ENCODE peak calls at places on chromosomes 12 and 14, in four cellular contexts. A, V, Q and R are unnamed samples.

GRCh38 chr12:80269953-80270552 is 170.7 kb downstream of the OTOGL start:
- DNase-seq in A (peak), V (no peak), Q (peak), R (no peak)

GRCh38 chr14:53450871-53451270 is 297.7 kb upstream of the DDHD1 start:
- DNase-seq in A (peak), V (peak), Q (no peak), R (no peak)

GRCh38 chr12:88185988-88186387 is 43.9 kb downstream of the TMTC3 start:
- DNase-seq in A (peak), V (no peak), Q (peak), R (no peak)

GRCh38 chr12:84508325-84508861 is 404.2 kb downstream of the SLC6A15 start:
- DNase-seq in A (peak), V (no peak), Q (peak), R (no peak)

GRCh38 chr12:13727707-13728147 is 253.7 kb downstream of the GRIN2B start:
- DNase-seq in A (peak), V (no peak), Q (no peak), R (no peak)

GRCh38 chr14:67268456-67269115 is 27.4 kb downstream of the PALS1 start:
- DNase-seq in A (no peak), V (no peak), Q (no peak), R (no peak)

GRCh38 chr12:104656921-104657320 is 200.2 kb downstream of the CHST11 start:
- DNase-seq in A (no peak), V (no peak), Q (no peak), R (no peak)

GRCh38 chr14:59283380-59283779 is 94.9 kb downstream of the DAAM1 start:
- DNase-seq in A (no peak), V (no peak), Q (no peak), R (no peak)

GRCh38 chr12:128992550-128992949 is 139.3 kb downstream of the GLT1D1 start:
- DNase-seq in A (no peak), V (no peak), Q (no peak), R (no peak)

GRCh38 chr12:27635349-27635972 is 60.8 kb upstream of the REP15 start:
- DNase-seq in A (peak), V (no peak), Q (peak), R (no peak)

GRCh38 chr12:113996026-113996425 is 29.9 kb upstream of the RBM19 start:
- DNase-seq in A (no peak), V (no peak), Q (no peak), R (no peak)

GRCh38 chr12:120534703-120535655 is 823 bp downstream of the RNF10 start:
- DNase-seq in A (peak), V (peak), Q (peak), R (no peak)

GRCh38 chr12:2997989-2998670 is 38.9 kb downstream of the TEAD4 start:
- DNase-seq in A (no peak), V (no peak), Q (no peak), R (no peak)

GRCh38 chr14:95515523-95516517 is 630 bp downstream of the SYNE3 start:
- DNase-seq in A (peak), V (peak), Q (peak), R (peak)

GRCh38 chr14:94138256-94138655 is 8.9 kb upstream of the IFI27L2 start:
- DNase-seq in A (no peak), V (no peak), Q (no peak), R (no peak)

GRCh38 chr12:12022306-12022931 is 48.3 kb upstream of the BCL2L14 start:
- DNase-seq in A (no peak), V (no peak), Q (no peak), R (no peak)

GRCh38 chr12:90311561-90311960 is 602.9 kb upstream of the ATP2B1 start:
- DNase-seq in A (no peak), V (no peak), Q (no peak), R (no peak)

GRCh38 chr12:109752117-109753053 is 38.8 kb downstream of the FAM222A start:
- DNase-seq in A (no peak), V (no peak), Q (no peak), R (no peak)

GRCh38 chr12:114476159-114476558 is 70.2 kb upstream of the TBX5 start:
- DNase-seq in A (peak), V (no peak), Q (no peak), R (no peak)

GRCh38 chr14:103549361-103550311 is 12.8 kb downstream of the BAG5 start:
- DNase-seq in A (no peak), V (no peak), Q (no peak), R (no peak)

GRCh38 chr14:74801396-74801795 is 38.3 kb downstream of the YLPM1 start:
- DNase-seq in A (no peak), V (no peak), Q (no peak), R (no peak)

GRCh38 chr12:57229041-57229633 is 374 bp upstream of the SHMT2 start:
- DNase-seq in A (no peak), V (no peak), Q (peak), R (no peak)

GRCh38 chr14:34593740-34594375 is 36.1 kb downstream of the SNX6 start:
- DNase-seq in A (no peak), V (no peak), Q (no peak), R (no peak)

GRCh38 chr14:77014004-77014604 is 14.4 kb downstream of the IRF2BPL start:
- DNase-seq in A (no peak), V (no peak), Q (no peak), R (no peak)

GRCh38 chr12:91493308-91493707 is 310.7 kb upstream of the DCN start:
- DNase-seq in A (no peak), V (no peak), Q (no peak), R (no peak)

GRCh38 chr12:50101663-50102062 is 2.1 kb upstream of the GPD1 start:
- DNase-seq in A (peak), V (no peak), Q (no peak), R (no peak)

GRCh38 chr12:52006726-52007157 is at the start of gene TAMALIN:
- DNase-seq in A (no peak), V (peak), Q (no peak), R (no peak)

GRCh38 chr12:108517288-108518100 is 2.4 kb downstream of the FICD start:
- DNase-seq in A (no peak), V (no peak), Q (no peak), R (no peak)

GRCh38 chr12:108518101-108518715 is 3.1 kb downstream of the FICD start:
- DNase-seq in A (no peak), V (no peak), Q (no peak), R (no peak)

GRCh38 chr12:108515916-108516315 is 839 bp downstream of the FICD start:
- DNase-seq in A (peak), V (no peak), Q (peak), R (no peak)

GRCh38 chr12:108514973-108515814 is at the start of gene FICD:
- DNase-seq in A (peak), V (peak), Q (peak), R (peak)

DNA sequence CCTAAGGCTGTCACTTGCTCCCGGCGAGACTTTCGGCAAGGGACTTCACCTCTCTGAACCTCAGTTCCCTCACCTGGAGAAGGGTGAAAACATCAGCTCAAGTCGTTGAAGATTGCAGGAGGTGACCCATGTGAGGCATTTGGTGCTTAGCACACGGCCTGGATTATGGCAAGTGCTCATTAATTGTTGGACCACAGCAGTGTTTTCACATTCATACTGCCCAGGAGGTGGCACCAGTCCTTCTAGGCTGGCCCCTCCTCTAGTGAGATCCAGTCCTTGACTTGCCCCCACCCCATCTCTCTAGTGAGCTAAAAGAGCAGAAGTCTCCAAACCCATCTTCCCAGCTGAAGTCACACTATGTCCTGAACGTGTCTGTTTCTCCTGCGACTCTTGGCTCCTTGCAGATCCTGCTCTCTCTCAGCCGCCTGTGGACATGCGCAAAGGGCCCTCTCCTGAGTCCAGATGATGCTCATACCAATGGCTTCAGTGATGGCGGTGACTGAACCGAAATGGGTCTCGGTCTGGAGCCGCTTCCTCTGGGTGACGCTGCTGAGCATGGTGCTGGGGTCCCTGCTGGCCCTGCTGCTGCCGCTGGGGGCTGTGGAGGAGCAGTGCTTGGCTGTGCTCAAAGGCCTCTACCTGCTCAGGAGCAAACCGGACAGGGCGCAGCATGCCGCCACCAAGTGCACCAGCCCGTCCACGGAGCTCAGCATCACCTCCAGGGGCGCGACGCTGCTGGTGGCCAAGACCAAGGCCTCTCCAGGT is 1.6 kb downstream of the FICD start:
- DNase-seq in A (peak), V (no peak), Q (peak), R (no peak)
- TF ChIP-seq CTCF in A (no peak), V (no peak), Q (no peak), R (no peak)

GRCh38 chr12:111638576-111638975 is 39.5 kb upstream of the ATXN2 start:
- DNase-seq in A (no peak), V (no peak), Q (no peak), R (no peak)

GRCh38 chr12:111635524-111635923 is 36.4 kb upstream of the ATXN2 start:
- DNase-seq in A (no peak), V (no peak), Q (no peak), R (no peak)

GRCh38 chr12:111640498-111640897 is 41.4 kb upstream of the ATXN2 start:
- DNase-seq in A (no peak), V (no peak), Q (no peak), R (no peak)

DNA sequence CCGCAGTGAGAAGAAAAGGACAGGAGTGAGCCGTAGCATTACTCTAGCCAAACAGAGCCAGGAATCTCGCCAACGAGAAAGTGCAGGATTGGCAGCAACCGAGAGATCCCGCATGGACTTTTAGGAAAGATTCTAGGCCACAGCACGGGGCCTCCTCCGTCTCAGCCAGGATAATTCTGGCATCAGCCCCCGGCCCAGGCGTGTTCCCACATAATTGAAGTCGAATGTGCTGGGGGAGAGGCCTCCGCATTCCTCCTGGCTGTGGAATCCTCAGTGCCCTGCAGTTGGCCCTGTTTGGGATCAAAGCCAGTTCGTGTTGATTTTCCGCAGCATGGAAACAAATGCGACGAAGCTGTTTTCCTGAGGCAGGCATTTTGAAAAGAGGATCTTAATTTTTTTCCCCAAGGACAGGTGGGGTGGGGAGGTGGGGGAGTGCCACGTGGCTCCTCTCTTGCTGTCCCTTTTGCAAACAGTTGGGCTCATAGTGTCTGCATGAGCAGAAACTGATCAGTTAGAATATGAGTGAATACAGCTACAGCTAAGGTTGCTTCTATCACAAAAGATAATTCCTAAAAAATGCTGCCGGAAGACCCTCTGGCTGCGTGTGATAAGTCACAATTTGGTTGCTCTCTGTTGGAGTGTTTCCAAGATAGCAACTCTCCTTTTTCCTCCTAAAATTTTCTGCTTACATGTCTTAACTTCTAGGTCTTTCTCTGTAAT is 37.3 kb upstream of the ATXN2 start:
- DNase-seq in A (no peak), V (peak), Q (no peak), R (no peak)
- H3K4me3 ChIP-seq in A (no peak), V (no peak), Q (no peak), R (no peak)

GRCh38 chr12:23455283-23455682 is 494.2 kb downstream of the SOX5 start:
- DNase-seq in A (no peak), V (no peak), Q (no peak), R (no peak)
- TF ChIP-seq CTCF in A (no peak), V (no peak), Q (no peak), R (no peak)

DNA sequence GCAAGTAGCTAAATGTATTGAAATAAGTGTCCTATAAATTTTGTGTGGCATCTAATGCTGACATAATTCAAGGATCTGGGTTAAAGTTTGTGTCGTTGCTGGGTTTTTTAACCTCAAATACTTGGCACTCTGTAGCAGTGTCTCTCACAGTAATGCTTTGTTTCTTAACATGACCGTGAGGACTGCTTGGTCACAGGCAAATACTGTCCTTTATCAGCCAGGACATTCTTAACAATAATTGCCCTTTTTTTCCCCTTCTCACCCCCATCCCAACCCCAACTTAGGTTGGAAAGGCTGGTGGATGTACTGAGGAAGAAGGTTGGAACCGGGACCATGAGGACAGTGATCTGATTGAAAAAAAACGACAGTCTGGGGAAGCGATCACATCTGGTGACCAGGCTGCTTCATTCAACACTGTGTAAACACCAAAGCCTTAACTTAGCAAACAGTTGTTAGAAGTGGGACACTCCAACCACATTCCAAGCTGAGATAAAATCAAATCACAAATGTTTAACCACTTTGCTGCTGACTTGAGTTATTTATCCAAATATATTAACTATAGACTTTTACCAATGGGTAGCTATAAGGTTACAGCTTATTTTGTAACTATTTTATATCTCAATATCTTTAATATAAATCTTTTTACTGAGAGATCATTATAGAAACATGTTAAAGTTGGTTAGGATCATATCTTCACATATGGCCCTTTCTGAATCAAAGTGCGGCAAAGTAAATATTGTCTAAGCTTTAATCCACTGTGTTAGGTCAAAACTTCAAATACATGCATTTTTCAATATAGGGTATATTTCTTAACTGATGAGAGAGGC is 48.2 kb downstream of the FOXA1 start:
- DNase-seq in A (peak), V (no peak), Q (no peak), R (no peak)
- H3K4me3 ChIP-seq in A (peak), V (no peak), Q (no peak), R (no peak)

DNA sequence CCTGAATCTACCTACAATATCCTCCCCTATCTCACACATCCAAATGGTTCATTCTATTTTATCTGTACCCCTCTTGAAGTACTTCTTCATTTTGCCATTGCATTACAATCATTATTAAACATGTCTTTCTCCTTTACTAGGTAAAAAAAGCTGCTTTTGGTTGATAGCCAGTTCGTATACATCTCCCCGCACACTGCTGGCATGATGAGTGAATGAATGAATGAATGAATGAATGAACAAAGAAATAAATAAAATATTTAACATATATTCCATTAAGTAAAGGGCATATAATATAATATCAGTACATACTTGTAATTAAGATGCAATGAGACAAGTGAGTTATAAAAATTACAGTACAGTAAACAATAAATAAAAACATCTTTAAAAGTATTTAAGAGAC is 298 bp upstream of the GPR65 start:
- DNase-seq in A (no peak), V (no peak), Q (no peak), R (no peak)
- TF ChIP-seq CTCF in A (no peak), V (no peak), Q (no peak), R (no peak)

DNA sequence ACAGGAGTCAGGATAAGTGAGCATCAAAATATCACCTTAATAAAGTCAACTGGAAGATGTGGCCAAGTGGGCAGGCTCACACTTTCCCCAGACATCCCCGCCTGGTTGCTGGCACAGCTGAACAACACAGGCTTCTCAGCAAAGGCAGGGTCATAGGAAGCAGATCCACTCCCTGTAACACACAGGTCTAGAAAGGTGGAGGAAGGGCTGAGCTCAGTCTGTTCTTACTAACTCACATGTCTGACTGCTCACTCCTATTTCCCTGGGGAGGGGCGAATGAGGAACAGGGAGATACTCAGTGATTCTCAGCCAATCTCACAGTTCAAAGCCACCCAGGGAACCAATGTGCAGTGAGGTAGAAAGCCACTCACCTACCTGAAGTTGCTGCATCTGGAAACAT is 45.0 kb upstream of the AMN1 start:
- DNase-seq in A (peak), V (no peak), Q (peak), R (no peak)
- H3K4me3 ChIP-seq in A (no peak), V (no peak), Q (no peak), R (no peak)